ENCODE peak calls at places on chromosomes 7 and 10, in four cellular contexts. Q is stimulated activated CD8-positive, alpha-beta memory T cell treated with anti-CD3 and anti-CD28 coated beads, Interleukin-15, amount 100 ng/mL, for 24 hours; K is cerebellum; U is activated T-helper 1 cell treated with anti-CD3 and anti-CD28 coated beads, Interleukin-2, amount 50 U/mL, for 16 hours. Y is an unnamed sample.

GRCh38 chr7:25856056-25856780 is 295.8 kb upstream of the NFE2L3 start:
- DNase-seq in Q (no peak), K (no peak), U (no peak), Y (no peak)

GRCh38 chr10:46285966-46286620 is 704 bp upstream of the ANTXRL start:
- DNase-seq in K (no peak), U (no peak), Q (no peak), Y (no peak)

GRCh38 chr7:98365863-98366561 is 34.9 kb downstream of the BAIAP2L1 start:
- DNase-seq in U (no peak), Q (no peak), K (no peak), Y (no peak)

GRCh38 chr7:41975854-41976253 is 261.2 kb downstream of the GLI3 start:
- DNase-seq in Q (no peak), K (no peak), U (no peak), Y (no peak)

GRCh38 chr7:19991936-19992335 is 218.5 kb upstream of the TMEM196 start:
- DNase-seq in Q (no peak), U (no peak), K (no peak), Y (no peak)

GRCh38 chr7:87574630-87575029 is 26.1 kb downstream of the ABCB1 start:
- DNase-seq in U (no peak), Q (no peak), K (no peak), Y (no peak)

GRCh38 chr10:44458671-44459403 is 73.9 kb upstream of the CXCL12 start:
- DNase-seq in U (no peak), K (no peak), Q (no peak), Y (no peak)

GRCh38 chr7:5234852-5235831 is 45.1 kb downstream of the WIPI2 start:
- DNase-seq in U (no peak), Q (no peak), K (no peak), Y (no peak)

GRCh38 chr10:114684085-114684821 is 26.2 kb upstream of the ABLIM1 start:
- DNase-seq in K (no peak), Q (no peak), U (no peak), Y (no peak)

GRCh38 chr10:119421887-119422684 is 120.4 kb downstream of the RGS10 start:
- DNase-seq in U (no peak), K (no peak), Q (no peak), Y (no peak)